ENCODE peak calls at places on chromosomes 11 and 22, in seven cellular contexts. One of them, this sample, is unnamed.
A peak's percentile ranks its signal among the peaks of the same experiment; 100 is the strongest.

GRCh38 chr11:28228196-28228595 is 120.0 kb downstream of the METTL15 start:
- DNase-seq in epithelial cell of esophagus: peak; percentile 2
- DNase-seq in cardiac muscle cell: no peak
- DNase-seq in A549: no peak
- DNase-seq in mammary epithelial cell: peak; percentile 10
- DNase-seq in GM12865: no peak
- DNase-seq in neural progenitor cell: no peak
- DNase-seq in this sample: peak; percentile 19

GRCh38 chr11:120409655-120410054 is 73.4 kb downstream of the ARHGEF12 start:
- DNase-seq in epithelial cell of esophagus: no peak
- DNase-seq in cardiac muscle cell: no peak
- DNase-seq in A549: no peak
- DNase-seq in mammary epithelial cell: no peak
- DNase-seq in GM12865: no peak
- DNase-seq in neural progenitor cell: no peak
- DNase-seq in this sample: no peak

GRCh38 chr11:47143322-47143721 is 33.4 kb downstream of the ARFGAP2 start:
- DNase-seq in epithelial cell of esophagus: peak; percentile 95
- DNase-seq in cardiac muscle cell: no peak
- DNase-seq in A549: no peak
- DNase-seq in mammary epithelial cell: peak; percentile 64
- DNase-seq in GM12865: no peak
- DNase-seq in neural progenitor cell: no peak
- DNase-seq in this sample: peak; percentile 57

GRCh38 chr11:70519117-70519516 is 120.8 kb downstream of the CTTN start:
- DNase-seq in epithelial cell of esophagus: no peak
- DNase-seq in cardiac muscle cell: no peak
- DNase-seq in A549: no peak
- DNase-seq in mammary epithelial cell: no peak
- DNase-seq in GM12865: peak; percentile 63
- DNase-seq in neural progenitor cell: no peak
- DNase-seq in this sample: no peak

GRCh38 chr11:61267437-61267841 is 26.5 kb downstream of the PGA5 start:
- DNase-seq in epithelial cell of esophagus: no peak
- DNase-seq in cardiac muscle cell: no peak
- DNase-seq in A549: no peak
- DNase-seq in mammary epithelial cell: no peak
- DNase-seq in GM12865: no peak
- DNase-seq in neural progenitor cell: no peak
- DNase-seq in this sample: no peak

GRCh38 chr11:12482839-12483238 is 105.5 kb downstream of the PARVA start:
- DNase-seq in epithelial cell of esophagus: no peak
- DNase-seq in cardiac muscle cell: no peak
- DNase-seq in A549: no peak
- DNase-seq in mammary epithelial cell: no peak
- DNase-seq in GM12865: no peak
- DNase-seq in neural progenitor cell: no peak
- DNase-seq in this sample: no peak

GRCh38 chr11:69867076-69868002 is 48.1 kb upstream of the FGF3 start:
- DNase-seq in epithelial cell of esophagus: no peak
- DNase-seq in cardiac muscle cell: no peak
- DNase-seq in A549: no peak
- DNase-seq in mammary epithelial cell: no peak
- DNase-seq in GM12865: no peak
- DNase-seq in neural progenitor cell: no peak
- DNase-seq in this sample: peak; percentile 22

GRCh38 chr11:68002943-68003845 is 703 bp downstream of the UNC93B1 start:
- DNase-seq in epithelial cell of esophagus: peak; percentile 47
- DNase-seq in cardiac muscle cell: peak; percentile 51
- DNase-seq in A549: no peak
- DNase-seq in mammary epithelial cell: peak; percentile 29
- DNase-seq in GM12865: peak; percentile 67
- DNase-seq in neural progenitor cell: peak; percentile 62
- DNase-seq in this sample: no peak

GRCh38 chr11:2273771-2274170 is 3.4 kb upstream of the ASCL2 start:
- DNase-seq in epithelial cell of esophagus: no peak
- DNase-seq in cardiac muscle cell: no peak
- DNase-seq in A549: no peak
- DNase-seq in mammary epithelial cell: no peak
- DNase-seq in GM12865: no peak
- DNase-seq in neural progenitor cell: no peak
- DNase-seq in this sample: no peak

GRCh38 chr11:65611028-65611757 is 2.8 kb downstream of the MAP3K11 start:
- DNase-seq in epithelial cell of esophagus: no peak
- DNase-seq in cardiac muscle cell: no peak
- DNase-seq in A549: no peak
- DNase-seq in mammary epithelial cell: no peak
- DNase-seq in GM12865: no peak
- DNase-seq in neural progenitor cell: no peak
- DNase-seq in this sample: no peak

GRCh38 chr22:48226026-48227013 is 1463.9 kb downstream of the TBC1D22A start:
- DNase-seq in epithelial cell of esophagus: no peak
- DNase-seq in cardiac muscle cell: no peak
- DNase-seq in A549: no peak
- DNase-seq in mammary epithelial cell: no peak
- DNase-seq in GM12865: no peak
- DNase-seq in neural progenitor cell: no peak
- DNase-seq in this sample: no peak

GRCh38 chr11:109914809-109915653 is 178.2 kb upstream of the ZC3H12C start:
- DNase-seq in epithelial cell of esophagus: peak; percentile 72
- DNase-seq in cardiac muscle cell: no peak
- DNase-seq in A549: no peak
- DNase-seq in mammary epithelial cell: peak; percentile 66
- DNase-seq in GM12865: no peak
- DNase-seq in neural progenitor cell: no peak
- DNase-seq in this sample: peak; percentile 61

GRCh38 chr22:47622541-47622940 is 860.1 kb downstream of the TBC1D22A start:
- DNase-seq in epithelial cell of esophagus: no peak
- DNase-seq in cardiac muscle cell: no peak
- DNase-seq in A549: no peak
- DNase-seq in mammary epithelial cell: no peak
- DNase-seq in GM12865: no peak
- DNase-seq in neural progenitor cell: no peak
- DNase-seq in this sample: no peak

GRCh38 chr11:120660024-120660565 is 148.5 kb downstream of the GRIK4 start:
- DNase-seq in epithelial cell of esophagus: peak; percentile 53
- DNase-seq in cardiac muscle cell: peak; percentile 62
- DNase-seq in A549: peak; percentile 44
- DNase-seq in mammary epithelial cell: peak; percentile 42
- DNase-seq in GM12865: peak; percentile 75
- DNase-seq in neural progenitor cell: peak; percentile 83
- DNase-seq in this sample: peak; percentile 56

GRCh38 chr22:30718491-30718890 is 23.8 kb downstream of the OSBP2 start:
- DNase-seq in epithelial cell of esophagus: no peak
- DNase-seq in cardiac muscle cell: no peak
- DNase-seq in A549: no peak
- DNase-seq in mammary epithelial cell: no peak
- DNase-seq in GM12865: no peak
- DNase-seq in neural progenitor cell: no peak
- DNase-seq in this sample: no peak

GRCh38 chr11:111299111-111300026 is 1.0 kb downstream of the POU2AF3 start:
- DNase-seq in epithelial cell of esophagus: peak; percentile 9
- DNase-seq in cardiac muscle cell: peak; percentile 65
- DNase-seq in A549: peak; percentile 58
- DNase-seq in mammary epithelial cell: peak; percentile 17
- DNase-seq in GM12865: peak; percentile 35
- DNase-seq in neural progenitor cell: peak; percentile 75
- DNase-seq in this sample: peak; percentile 33

GRCh38 chr11:2693271-2693833 is 6.4 kb downstream of the KCNQ1OT1 start:
- DNase-seq in epithelial cell of esophagus: no peak
- DNase-seq in cardiac muscle cell: no peak
- DNase-seq in A549: no peak
- DNase-seq in mammary epithelial cell: no peak
- DNase-seq in GM12865: no peak
- DNase-seq in neural progenitor cell: peak; percentile 85
- DNase-seq in this sample: no peak

GRCh38 chr22:31917227-31917921 is 27.0 kb upstream of the YWHAH start:
- DNase-seq in epithelial cell of esophagus: no peak
- DNase-seq in cardiac muscle cell: no peak
- DNase-seq in A549: no peak
- DNase-seq in mammary epithelial cell: no peak
- DNase-seq in GM12865: peak; percentile 65
- DNase-seq in neural progenitor cell: no peak
- DNase-seq in this sample: no peak

GRCh38 chr22:41603873-41604332 is 14.3 kb upstream of the PMM1 start:
- DNase-seq in epithelial cell of esophagus: no peak
- DNase-seq in cardiac muscle cell: no peak
- DNase-seq in A549: no peak
- DNase-seq in mammary epithelial cell: no peak
- DNase-seq in GM12865: peak; percentile 91
- DNase-seq in neural progenitor cell: no peak
- DNase-seq in this sample: no peak

DNA sequence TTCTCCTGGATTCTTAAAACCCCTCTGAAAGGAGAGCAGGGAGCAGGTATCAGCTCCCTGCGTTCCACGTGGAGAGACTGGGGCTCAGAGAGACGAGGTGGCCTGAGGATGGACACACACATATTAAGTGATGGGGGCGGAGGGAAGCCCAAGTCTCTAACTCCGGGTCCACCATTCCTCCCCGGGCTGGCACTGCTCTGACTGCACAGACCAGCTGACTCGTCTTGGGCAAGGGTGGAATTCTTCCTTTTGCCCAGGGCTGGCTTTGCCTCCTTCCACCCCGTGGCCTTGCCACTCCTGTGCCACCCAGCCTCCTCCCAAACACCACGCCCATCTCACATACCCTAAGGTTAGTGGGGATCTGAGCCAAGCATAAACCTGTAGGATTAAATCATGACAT is 65.0 kb downstream of the BUD13 start:
- DNase-seq in epithelial cell of esophagus: peak; percentile 63
- DNase-seq in cardiac muscle cell: no peak
- DNase-seq in A549: no peak
- DNase-seq in mammary epithelial cell: no peak
- DNase-seq in GM12865: no peak
- DNase-seq in neural progenitor cell: no peak
- DNase-seq in this sample: no peak
- H3K4me3 ChIP-seq in epithelial cell of esophagus: peak overlapping the region; percentile 4
- H3K4me3 ChIP-seq in cardiac muscle cell: no peak overlapping the region
- H3K4me3 ChIP-seq in A549: no peak overlapping the region
- H3K4me3 ChIP-seq in mammary epithelial cell: no peak overlapping the region
- H3K4me3 ChIP-seq in GM12865: no peak overlapping the region
- H3K4me3 ChIP-seq in neural progenitor cell: no peak overlapping the region
- H3K4me3 ChIP-seq in this sample: no peak overlapping the region

DNA sequence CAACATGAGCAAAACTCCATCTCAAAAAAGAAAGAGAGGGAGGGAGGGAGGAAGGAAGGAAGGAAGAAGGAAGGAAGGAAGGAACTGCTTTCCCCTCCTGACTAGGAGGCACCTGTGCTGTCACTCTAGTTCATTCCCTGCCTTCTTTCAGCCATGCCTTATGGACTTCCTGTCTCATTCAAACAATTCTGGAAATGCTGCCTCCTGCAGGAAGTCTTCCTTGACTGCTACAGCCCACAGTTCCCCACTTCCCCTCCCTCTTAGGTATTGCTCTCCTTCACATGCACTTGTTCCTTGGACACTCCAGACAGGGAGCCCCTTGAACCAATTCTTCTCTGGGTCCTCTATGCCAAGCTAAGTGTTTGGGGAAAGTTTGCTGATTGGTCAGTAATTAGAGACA is 31.6 kb upstream of the WNT11 start:
- DNase-seq in epithelial cell of esophagus: peak; percentile 21
- DNase-seq in cardiac muscle cell: no peak
- DNase-seq in A549: peak; percentile 58
- DNase-seq in mammary epithelial cell: no peak
- DNase-seq in GM12865: peak; percentile 18
- DNase-seq in neural progenitor cell: peak; percentile 48
- DNase-seq in this sample: peak; percentile 36
- TF ChIP-seq CTCF in epithelial cell of esophagus: no peak
- TF ChIP-seq CTCF in cardiac muscle cell: no peak
- TF ChIP-seq CTCF in A549: peak; percentile 12
- TF ChIP-seq CTCF in mammary epithelial cell: no peak
- TF ChIP-seq CTCF in GM12865: no peak
- TF ChIP-seq CTCF in neural progenitor cell: peak; percentile 23
- TF ChIP-seq CTCF in this sample: peak; percentile 23

GRCh38 chr22:49670610-49671330 is 156.9 kb downstream of the BRD1 start:
- DNase-seq in epithelial cell of esophagus: no peak
- DNase-seq in cardiac muscle cell: no peak
- DNase-seq in A549: no peak
- DNase-seq in mammary epithelial cell: no peak
- DNase-seq in GM12865: no peak
- DNase-seq in neural progenitor cell: peak; percentile 77
- DNase-seq in this sample: no peak
- H3K4me3 ChIP-seq in epithelial cell of esophagus: no peak overlapping the region
- H3K4me3 ChIP-seq in cardiac muscle cell: peak overlapping the region; percentile 16
- H3K4me3 ChIP-seq in A549: peak overlapping the region; percentile 28
- H3K4me3 ChIP-seq in mammary epithelial cell: no peak overlapping the region
- H3K4me3 ChIP-seq in GM12865: no peak overlapping the region
- H3K4me3 ChIP-seq in neural progenitor cell: peak overlapping the region; percentile 53
- H3K4me3 ChIP-seq in this sample: no peak overlapping the region

DNA sequence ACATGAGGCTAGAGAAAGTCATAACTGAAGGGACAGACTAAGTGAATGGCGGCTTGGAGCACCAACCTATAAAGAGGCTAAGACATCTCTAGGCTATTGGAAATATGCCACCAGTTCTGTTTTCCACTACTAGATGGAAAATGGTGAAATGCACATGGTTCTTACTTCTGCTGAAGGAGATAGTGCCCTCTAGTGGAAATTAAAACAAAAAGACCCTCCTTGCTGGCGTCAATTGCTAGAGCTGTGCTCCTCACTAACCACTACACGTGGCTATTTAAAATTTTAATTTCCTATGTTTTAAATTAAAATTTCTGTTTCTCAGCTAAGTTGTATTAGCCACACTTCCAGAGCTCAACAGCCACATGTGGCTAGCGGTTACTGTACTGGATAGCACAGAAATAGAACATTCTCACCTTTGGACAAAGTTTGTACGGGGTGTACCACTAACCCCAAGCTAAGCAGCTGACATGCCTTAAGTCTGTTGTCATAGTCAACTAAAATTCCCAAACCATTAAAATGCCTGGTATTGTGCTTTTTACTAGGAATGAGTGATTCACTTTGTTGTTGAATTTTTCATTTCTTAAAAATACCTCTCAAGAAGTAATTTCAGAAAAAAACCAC is 34.1 kb upstream of the CALCA start:
- DNase-seq in epithelial cell of esophagus: peak; percentile 61
- DNase-seq in cardiac muscle cell: peak; percentile 13
- DNase-seq in A549: no peak
- DNase-seq in mammary epithelial cell: peak; percentile 26
- DNase-seq in GM12865: peak; percentile 56
- DNase-seq in neural progenitor cell: peak; percentile 26
- DNase-seq in this sample: peak; percentile 65
- TF ChIP-seq CTCF in epithelial cell of esophagus: peak; percentile 49
- TF ChIP-seq CTCF in cardiac muscle cell: peak; percentile 45
- TF ChIP-seq CTCF in A549: peak; percentile 52
- TF ChIP-seq CTCF in mammary epithelial cell: peak; percentile 47
- TF ChIP-seq CTCF in GM12865: peak; percentile 54
- TF ChIP-seq CTCF in neural progenitor cell: peak; percentile 61
- TF ChIP-seq CTCF in this sample: peak; percentile 61

This sample was measured in fibroblast of mammary gland.